ENCODE peak calls at places on chromosomes 1 and 21, in four cellular contexts. W, N, L and R are unnamed samples.

GRCh38 chr1:1873186-1873585 is 17.7 kb downstream of the GNB1 start:
- DNase-seq in W (no peak), N (no peak), L (no peak), R (no peak)

GRCh38 chr21:42760977-42761751 is 107.7 kb downstream of the PDE9A start:
- DNase-seq in W (no peak), N (no peak), L (no peak), R (no peak)

GRCh38 chr1:152870831-152871730 is 7.0 kb upstream of the SMCP start:
- DNase-seq in W (peak; percentile 42), N (peak; percentile 8), L (no peak), R (peak; percentile 26)

GRCh38 chr1:236484310-236484971 is 39.3 kb upstream of the LGALS8 start:
- DNase-seq in W (no peak), N (no peak), L (no peak), R (no peak)

GRCh38 chr1:180152588-180152987 is 2.1 kb upstream of the QSOX1 start:
- DNase-seq in W (no peak), N (no peak), L (no peak), R (no peak)

GRCh38 chr1:94884101-94884875 is 42.6 kb downstream of the CNN3 start:
- DNase-seq in W (peak; percentile 73), N (peak; percentile 64), L (peak; percentile 68), R (peak; percentile 93)

GRCh38 chr1:109979489-109980091 is 5.0 kb upstream of the AHCYL1 start:
- DNase-seq in W (peak; percentile 82), N (peak; percentile 53), L (peak; percentile 90), R (peak; percentile 88)

GRCh38 chr1:181179980-181180964 is 91.8 kb downstream of the IER5 start:
- DNase-seq in W (peak; percentile 70), N (peak; percentile 58), L (peak; percentile 64), R (peak; percentile 66)

GRCh38 chr1:81833722-81834121 is 33.0 kb downstream of the ADGRL2 start:
- DNase-seq in W (no peak), N (peak; percentile 83), L (no peak), R (no peak)

GRCh38 chr1:10561955-10562354 is 87.2 kb downstream of the PEX14 start:
- DNase-seq in W (no peak), N (no peak), L (no peak), R (no peak)

GRCh38 chr21:45318146-45318555 is 30.5 kb upstream of the POFUT2 start:
- DNase-seq in W (no peak), N (no peak), L (no peak), R (no peak)

DNA sequence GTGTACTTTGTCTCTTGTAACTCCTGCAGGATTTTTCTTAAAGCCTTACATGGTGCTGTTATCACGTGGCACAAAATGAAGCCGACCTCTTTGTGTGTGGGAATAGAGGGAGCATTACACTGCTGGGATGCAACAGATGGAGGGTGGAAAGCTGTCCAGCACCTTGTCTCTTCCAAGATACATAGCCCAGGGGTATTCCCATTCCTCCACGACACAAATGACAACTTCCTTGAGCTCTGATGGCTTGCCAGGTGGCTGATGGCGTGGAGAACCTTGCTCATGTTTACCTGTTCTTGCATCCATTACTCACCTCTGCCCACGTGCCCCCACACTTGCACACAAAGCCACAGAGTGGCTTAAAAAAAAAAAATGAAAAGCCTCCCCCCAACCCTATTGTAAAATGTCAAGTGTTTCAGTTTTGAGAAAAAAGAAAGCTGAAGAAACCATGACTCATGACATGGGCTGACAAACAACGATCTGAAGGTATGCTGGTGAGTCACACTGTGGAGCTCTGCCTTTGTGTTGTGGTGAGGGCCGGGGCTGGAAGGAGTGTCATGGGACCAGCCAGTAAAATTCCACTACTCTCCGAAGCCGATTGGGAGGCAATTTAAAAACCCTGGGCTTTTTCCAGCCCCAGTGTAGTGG is 32.0 kb upstream of the ATP5PO start:
- DNase-seq in W (peak; percentile 98), N (peak; percentile 98), L (peak; percentile 98), R (peak; percentile 96)
- TF ChIP-seq CTCF in W (no peak), N (no peak), L (no peak), R (no peak)

DNA sequence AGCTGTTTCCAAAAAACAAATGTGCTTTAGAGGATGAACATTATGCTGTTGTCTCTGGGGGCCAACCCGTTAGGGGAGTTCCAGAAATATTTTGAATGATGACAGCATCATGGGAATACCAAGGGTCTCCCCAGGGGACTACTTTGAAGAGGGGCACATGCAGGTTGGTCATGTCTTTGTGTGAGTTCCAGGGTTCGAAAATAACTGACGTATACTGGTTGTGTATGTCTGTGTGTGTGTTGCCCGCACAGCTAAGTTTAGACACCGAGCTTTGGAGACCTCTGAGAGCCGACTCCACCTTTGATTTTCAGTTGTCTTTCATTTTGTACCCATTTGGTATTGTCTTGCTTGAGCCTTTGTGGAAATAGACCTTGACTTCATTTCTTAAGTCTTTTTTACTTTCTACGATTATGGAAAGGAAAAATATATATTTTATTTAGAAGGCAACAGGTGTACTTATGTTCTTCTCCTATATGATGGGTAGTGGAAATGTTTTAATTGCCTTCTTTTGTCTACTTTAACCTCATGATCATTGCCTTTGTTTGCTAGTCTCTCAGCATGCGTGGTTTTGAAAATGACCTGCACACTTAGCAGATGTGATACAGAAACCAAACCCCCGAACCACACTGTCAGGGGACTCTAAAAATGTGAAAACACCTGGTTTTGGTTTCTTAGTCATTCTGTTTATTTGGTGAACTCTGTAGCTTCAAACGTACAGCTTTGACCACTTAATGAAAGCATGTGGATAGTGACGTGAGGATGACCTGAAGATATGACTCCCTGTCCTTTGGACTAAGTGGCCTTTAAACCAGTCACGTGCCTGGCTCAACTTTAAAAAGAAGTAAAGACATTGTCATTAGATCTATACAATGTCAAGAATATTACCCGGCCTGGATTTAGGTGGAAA is 56.5 kb downstream of the GALNT2 start:
- DNase-seq in W (peak; percentile 90), N (peak; percentile 75), L (peak; percentile 79), R (peak; percentile 34)
- H3K4me3 ChIP-seq in W (no peak overlapping the region), N (no peak overlapping the region), L (no peak overlapping the region), R (no peak overlapping the region)

DNA sequence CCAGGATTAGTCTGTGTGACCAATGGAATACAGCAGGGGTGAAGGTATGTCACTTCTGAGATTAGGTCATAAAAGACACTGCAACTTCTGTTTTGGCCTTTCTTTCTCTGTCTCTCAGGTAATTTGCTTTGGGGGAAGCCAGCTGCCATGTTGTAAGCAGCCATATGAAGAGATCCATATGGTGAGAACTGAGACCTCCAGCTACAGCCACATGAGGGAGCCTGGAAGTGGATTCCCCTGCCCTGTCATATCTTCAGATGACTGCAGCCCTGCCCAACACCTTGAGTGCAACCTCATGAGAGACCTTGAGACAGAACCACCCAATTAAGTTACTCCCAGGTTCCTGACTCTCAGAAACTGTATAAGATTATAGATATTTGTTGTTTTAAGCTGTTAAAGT is 70.1 kb upstream of the ESRRG start:
- DNase-seq in W (no peak), N (no peak), L (no peak), R (no peak)
- TF ChIP-seq CTCF in W (no peak), N (no peak), L (no peak), R (no peak)

DNA sequence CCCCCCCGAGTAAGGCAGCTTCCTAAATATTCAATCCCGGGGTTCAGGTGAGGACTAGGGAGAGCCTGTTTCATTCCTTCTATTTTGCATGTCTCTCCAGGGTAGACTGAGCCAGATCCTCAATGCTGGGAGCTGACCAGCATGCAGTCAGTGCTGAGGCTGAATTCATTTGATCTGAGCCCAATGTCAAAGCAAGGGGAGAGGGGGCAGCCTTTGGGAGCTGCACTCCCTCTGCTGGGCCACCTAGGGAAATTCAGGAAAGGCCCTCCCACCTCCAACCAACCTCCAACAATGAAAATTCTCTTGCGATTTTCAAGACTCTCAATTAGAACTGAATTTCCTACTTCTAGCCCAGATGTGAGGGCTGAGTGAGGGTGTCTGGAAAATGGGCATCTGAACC is 371.2 kb downstream of the NPHP4 start:
- DNase-seq in W (no peak), N (no peak), L (no peak), R (no peak)
- H3K4me3 ChIP-seq in W (no peak overlapping the region), N (no peak overlapping the region), L (no peak overlapping the region), R (no peak overlapping the region)

DNA sequence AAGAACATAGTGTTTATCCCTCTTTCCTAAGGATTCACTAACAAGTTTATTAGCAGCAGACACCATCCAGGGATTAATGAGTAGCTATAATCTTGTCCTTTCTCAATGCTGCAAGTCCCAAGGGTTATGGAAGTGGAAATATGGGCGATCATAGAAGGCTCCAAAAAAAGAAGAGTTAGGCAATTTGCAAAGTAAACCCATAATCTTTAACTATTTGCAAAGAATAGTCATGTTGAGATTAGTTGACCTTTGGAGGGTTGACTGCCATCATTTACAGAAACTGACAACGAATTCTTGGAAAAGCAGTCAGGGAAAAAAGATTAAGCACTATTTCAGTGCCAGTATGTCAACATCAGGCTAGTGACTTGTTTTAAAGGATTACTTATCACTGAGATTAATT is 169.9 kb downstream of the KCNT2 start:
- DNase-seq in W (no peak), N (peak; percentile 30), L (peak; percentile 4), R (no peak)
- TF ChIP-seq CTCF in W (no peak), N (no peak), L (no peak), R (no peak)